ENCODE peak calls at places on chromosome X, in ten cellular contexts. V is IMR-90; N is pancreas; D is cardiac muscle cell; J is CD8-positive, alpha-beta T cell; E is osteoblast; Y is iPS DF 6.9; K is lung; G is naive thymus-derived CD4-positive, alpha-beta T cell; A is H9. M is an unnamed sample. For H3K27me3, the result is how much of the 10 kb centered on the place peaks cover.

GRCh38 chrX:45850197-45850774 is 649.6 kb upstream of the DIPK2B start:
- DNase-seq in Y (no peak), J (peak), D (no peak), G (peak), N (no peak), V (no peak), K (no peak), E (no peak), A (peak), M (peak)

GRCh38 chrX:154457491-154458115 is 478 bp upstream of the PLXNA3 start:
- DNase-seq in J (peak), A (peak), Y (no peak), D (no peak), E (peak), V (no peak), G (peak), K (no peak), N (peak), M (no peak)

GRCh38 chrX:149949743-149950436 is 11.6 kb upstream of the EOLA2 start:
- DNase-seq in N (no peak), G (no peak), Y (no peak), A (no peak), D (no peak), V (peak), E (peak), J (no peak), K (no peak), M (no peak)

GRCh38 chrX:49192722-49193328 is 6.7 kb upstream of the PRICKLE3 start:
- DNase-seq in J (peak), Y (no peak), V (peak), A (peak), E (no peak), G (no peak), K (no peak), D (peak), N (no peak), M (no peak)

GRCh38 chrX:3271485-3272186 is 74.8 kb downstream of the MXRA5 start:
- DNase-seq in G (no peak), J (no peak), D (peak), Y (no peak), N (no peak), V (peak), K (no peak), A (no peak), E (peak), M (no peak)

GRCh38 chrX:154366666-154367055 is 7.8 kb downstream of the FLNA start:
- DNase-seq in K (no peak), E (no peak), J (no peak), A (no peak), Y (no peak), V (no peak), N (no peak), G (no peak), D (no peak), M (no peak)

GRCh38 chrX:43557792-43558191 is 98.3 kb upstream of the MAOA start:
- DNase-seq in Y (peak), D (peak), J (peak), K (peak), G (peak), E (peak), V (peak), A (peak), N (peak), M (peak)

GRCh38 chrX:136487647-136488046 is at the start of gene BRS3:
- DNase-seq in A (no peak), N (no peak), E (no peak), V (no peak), K (no peak), G (no peak), D (no peak), J (no peak), Y (no peak), M (no peak)

GRCh38 chrX:116204947-116205346 is 34.4 kb downstream of the AGTR2 start:
- DNase-seq in V (no peak), Y (peak), K (no peak), N (no peak), A (no peak), J (no peak), D (peak), G (no peak), E (peak), M (no peak)

GRCh38 chrX:55451125-55451524 is 802 bp upstream of the MAGEH1 start:
- DNase-seq in D (peak), Y (no peak), G (no peak), V (no peak), J (no peak), K (no peak), E (no peak), N (no peak), A (no peak), M (no peak)

GRCh38 chrX:6226053-6226645 is 2.5 kb downstream of the NLGN4X start:
- DNase-seq in A (peak), V (no peak), K (no peak), E (no peak), N (no peak), Y (no peak), G (no peak), J (no peak), D (no peak), M (peak)

GRCh38 chrX:44344194-44344593 is 722 bp upstream of the EFHC2 start:
- DNase-seq in G (peak), A (peak), V (no peak), E (no peak), D (no peak), J (peak), Y (no peak), N (peak), K (peak), M (peak)

GRCh38 chrX:120568609-120569008 is 7.8 kb upstream of the CUL4B start:
- DNase-seq in D (no peak), V (no peak), E (no peak), Y (no peak), G (no peak), J (no peak), K (no peak), N (no peak), A (no peak), M (no peak)

GRCh38 chrX:67351411-67351810 is 192.4 kb upstream of the AR start:
- DNase-seq in E (no peak), A (no peak), K (no peak), J (no peak), Y (no peak), V (no peak), G (peak), N (no peak), D (no peak), M (no peak)

GRCh38 chrX:63754860-63755579 is 30.0 kb downstream of the ARHGEF9 start:
- DNase-seq in A (peak), Y (peak), E (peak), N (peak), J (peak), G (peak), V (peak), K (peak), D (peak), M (peak)

GRCh38 chrX:87583679-87584078 is 66.1 kb downstream of the KLHL4 start:
- DNase-seq in K (no peak), Y (peak), G (no peak), N (no peak), E (no peak), D (peak), A (peak), V (peak), J (no peak), M (no peak)

GRCh38 chrX:63282077-63282476 is 69.1 kb downstream of the SPIN4 start:
- DNase-seq in N (no peak), D (no peak), K (no peak), J (no peak), E (no peak), V (no peak), Y (no peak), A (no peak), G (no peak), M (no peak)

GRCh38 chrX:110012818-110013484 is 10.0 kb downstream of the TMEM164 start:
- DNase-seq in A (no peak), G (no peak), N (peak), Y (no peak), J (no peak), E (no peak), V (no peak), K (no peak), D (no peak), M (no peak)

GRCh38 chrX:131728295-131729145 is 184.6 kb downstream of the OR13H1 start:
- DNase-seq in J (no peak), G (peak), K (peak), A (no peak), E (no peak), N (no peak), V (peak), D (no peak), Y (no peak), M (peak)

GRCh38 chrX:110836982-110837381 is 41.4 kb upstream of the CHRDL1 start:
- DNase-seq in D (peak), K (no peak), A (peak), J (no peak), G (no peak), V (no peak), E (no peak), Y (no peak), N (no peak), M (no peak)

GRCh38 chrX:19303216-19303880 is 40.4 kb upstream of the PDHA1 start:
- DNase-seq in Y (no peak), D (peak), V (peak), J (no peak), K (no peak), N (no peak), G (no peak), A (no peak), E (peak), M (no peak)

GRCh38 chrX:39752820-39753219 is 344.9 kb downstream of the BCOR start:
- DNase-seq in V (peak), D (peak), A (no peak), G (no peak), Y (no peak), J (no peak), K (no peak), E (no peak), N (no peak), M (peak)

GRCh38 chrX:13923289-13923688 is 106.4 kb upstream of the GPM6B start:
- DNase-seq in A (no peak), E (no peak), V (no peak), K (no peak), J (no peak), D (no peak), Y (no peak), N (no peak), G (no peak), M (no peak)

GRCh38 chrX:73581002-73581628 is 18.1 kb downstream of the CHIC1 start:
- DNase-seq in Y (no peak), K (no peak), J (no peak), N (no peak), G (no peak), D (no peak), V (no peak), E (no peak), A (no peak), M (no peak)

GRCh38 chrX:11435568-11435967 is 142.4 kb downstream of the AMELX start:
- DNase-seq in J (no peak), E (peak), N (no peak), A (no peak), D (peak), V (peak), Y (no peak), G (no peak), K (no peak), M (no peak)

GRCh38 chrX:45006002-45006800 is 133.2 kb downstream of the KDM6A start:
- DNase-seq in K (no peak), E (no peak), V (peak), D (no peak), G (no peak), N (no peak), A (peak), J (no peak), Y (no peak), M (no peak)

GRCh38 chrX:41781500-41781899 is 57.5 kb downstream of the GPR82 start:
- DNase-seq in Y (peak), G (peak), E (no peak), D (peak), V (peak), N (no peak), A (no peak), J (no peak), K (no peak), M (no peak)

GRCh38 chrX:40095588-40096394 is 2.0 kb downstream of the BCOR start:
- DNase-seq in Y (no peak), D (peak), N (no peak), G (peak), E (peak), V (no peak), A (peak), K (no peak), J (peak), M (no peak)

GRCh38 chrX:47272013-47272408 is 39.2 kb downstream of the USP11 start:
- DNase-seq in V (no peak), D (no peak), A (no peak), J (no peak), K (no peak), E (no peak), G (no peak), Y (no peak), N (no peak), M (no peak)

GRCh38 chrX:10167573-10167972 is 10.8 kb downstream of the CLCN4 start:
- DNase-seq in Y (no peak), D (no peak), K (no peak), E (no peak), N (no peak), G (no peak), J (no peak), V (no peak), A (no peak), M (no peak)

GRCh38 chrX:44439242-44439641 is 95.8 kb upstream of the EFHC2 start:
- DNase-seq in Y (no peak), D (no peak), G (no peak), J (no peak), A (no peak), E (peak), K (no peak), V (no peak), N (no peak), M (no peak)

GRCh38 chrX:44871114-44871645 is 1.8 kb upstream of the KDM6A start:
- DNase-seq in G (no peak), V (no peak), J (no peak), Y (no peak), A (no peak), E (peak), D (peak), N (no peak), K (no peak), M (no peak)

DNA sequence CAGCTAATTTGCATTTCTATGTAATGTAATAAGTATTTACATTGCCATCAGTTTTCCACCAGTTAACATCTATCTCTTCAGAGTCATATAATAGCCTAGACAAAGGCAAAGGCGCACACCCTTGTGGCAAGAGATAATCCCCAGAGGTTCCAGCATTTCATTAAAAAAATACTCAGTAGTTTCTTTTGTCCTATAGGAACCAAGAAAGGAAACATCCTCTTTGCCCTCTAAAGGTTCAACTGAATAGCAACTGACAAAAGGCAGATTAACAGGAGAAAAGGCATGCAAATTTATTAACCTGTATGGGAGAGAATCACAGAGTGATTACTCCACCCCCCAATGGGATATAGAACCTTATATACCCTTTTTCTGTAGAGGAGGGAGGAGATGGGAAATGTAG is 48.4 kb downstream of the MAGEB17 start:
- DNase-seq in G (no peak), V (no peak), A (no peak), Y (peak), J (no peak), N (no peak), K (no peak), E (no peak), D (no peak), M (no peak)
- H3K27me3 ChIP-seq in G (under half), V (under half), A (under half), Y (under half), J (under half), N (under half), K (under half), E (under half), D (under half), M (under half)

GRCh38 chrX:135421932-135422809 is at the start of gene SMIM10L2A:
- DNase-seq in Y (no peak), V (no peak), A (no peak), G (no peak), N (no peak), J (no peak), D (no peak), E (no peak), K (no peak), M (no peak)
- H3K27me3 ChIP-seq in Y (under half), V (under half), A (under half), G (under half), N (under half), J (under half), D (under half), E (under half), K (under half), M (under half)

GRCh38 chrX:103461156-103461555 is 58.1 kb downstream of the RAB40A start:
- DNase-seq in Y (no peak), N (no peak), G (no peak), V (no peak), E (peak), A (no peak), K (no peak), D (no peak), J (no peak), M (no peak)

GRCh38 chrX:103467870-103468269 is 51.4 kb downstream of the RAB40A start:
- DNase-seq in N (no peak), A (no peak), E (no peak), G (no peak), K (no peak), J (no peak), Y (no peak), D (no peak), V (no peak), M (no peak)

GRCh38 chrX:103464774-103465117 is 54.5 kb downstream of the RAB40A start:
- DNase-seq in E (no peak), D (peak), G (peak), V (peak), A (peak), J (peak), N (peak), Y (peak), K (peak), M (peak)

GRCh38 chrX:103467156-103467555 is 52.1 kb downstream of the RAB40A start:
- DNase-seq in D (no peak), K (no peak), V (peak), Y (no peak), N (no peak), J (no peak), A (no peak), G (no peak), E (no peak), M (no peak)

GRCh38 chrX:103464071-103464773 is 55.1 kb downstream of the RAB40A start:
- DNase-seq in E (no peak), K (no peak), A (peak), N (no peak), J (peak), D (peak), Y (no peak), G (peak), V (peak), M (no peak)
- H3K27me3 ChIP-seq in E (under half), K (under half), A (under half), N (under half), J (under half), D (under half), Y (under half), G (under half), V (under half), M (under half)

GRCh38 chrX:99939883-99940232 is 470.2 kb downstream of the PCDH19 start:
- DNase-seq in D (no peak), N (no peak), K (no peak), E (no peak), V (no peak), Y (no peak), G (no peak), A (no peak), J (no peak), M (no peak)

GRCh38 chrX:99933865-99934264 is 476.2 kb downstream of the PCDH19 start:
- DNase-seq in G (no peak), N (no peak), K (no peak), D (no peak), A (no peak), V (no peak), E (no peak), J (no peak), Y (no peak), M (no peak)

DNA sequence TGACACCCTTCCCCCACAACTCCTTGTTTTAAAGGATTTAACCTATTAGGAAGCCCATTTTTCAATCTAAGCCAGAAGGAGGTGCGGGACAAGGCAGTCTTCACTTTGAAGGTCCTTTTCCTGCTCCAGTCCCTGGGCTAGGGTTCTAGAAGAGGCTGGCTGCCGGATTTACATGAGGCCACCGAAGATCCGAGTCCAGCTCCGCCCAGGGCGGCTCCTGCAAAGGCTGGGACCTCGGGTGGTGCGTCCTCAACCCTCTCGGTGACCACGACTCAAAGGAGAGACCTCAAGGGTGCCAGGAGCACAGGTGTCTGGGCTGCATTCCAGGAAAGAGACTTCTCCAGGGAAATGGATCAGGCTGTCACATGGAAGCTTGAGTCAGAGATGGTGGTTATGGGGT is 471.6 kb downstream of the PCDH19 start:
- DNase-seq in Y (no peak), A (no peak), K (no peak), V (no peak), D (no peak), E (no peak), J (no peak), N (no peak), G (no peak), M (no peak)
- H3K27me3 ChIP-seq in Y (under half), A (under half), K (under half), V (under half), D (under half), E (under half), J (under half), N (under half), G (under half), M (under half)

GRCh38 chrX:97756879-97757278 is 873.2 kb downstream of the RPA4 start:
- DNase-seq in N (no peak), G (no peak), V (no peak), A (no peak), K (no peak), J (no peak), D (no peak), Y (no peak), E (no peak), M (no peak)

GRCh38 chrX:97751735-97752134 is 868.0 kb downstream of the RPA4 start:
- DNase-seq in V (no peak), G (no peak), Y (no peak), D (no peak), K (no peak), N (no peak), J (no peak), E (no peak), A (no peak), M (no peak)

GRCh38 chrX:97747346-97747745 is 863.6 kb downstream of the RPA4 start:
- DNase-seq in G (no peak), N (no peak), D (no peak), E (no peak), V (no peak), A (no peak), J (no peak), K (no peak), Y (no peak), M (no peak)

DNA sequence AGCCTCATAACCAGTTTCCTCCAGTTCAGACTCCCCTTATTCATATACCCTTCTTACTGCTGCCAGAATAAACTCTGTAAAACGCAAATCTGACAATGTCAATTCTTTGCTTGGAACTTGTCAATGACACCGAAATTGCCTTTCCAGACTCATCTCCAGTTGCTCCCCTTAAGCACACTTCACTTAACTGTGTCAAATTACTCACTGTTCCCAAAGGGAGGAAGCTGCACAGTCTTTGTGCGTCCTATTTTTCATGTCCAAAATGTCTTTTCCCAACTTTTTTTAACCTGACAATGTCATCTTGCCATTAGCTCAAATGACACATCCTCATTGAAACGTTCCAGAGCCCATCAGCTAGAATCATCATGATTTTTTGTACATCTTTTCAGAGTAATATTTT is 867.3 kb downstream of the RPA4 start:
- DNase-seq in K (no peak), A (no peak), G (no peak), N (no peak), D (no peak), E (no peak), Y (no peak), J (no peak), V (no peak), M (no peak)
- H3K27me3 ChIP-seq in K (under half), A (under half), G (under half), N (under half), D (under half), E (under half), Y (under half), J (under half), V (under half), M (under half)

DNA sequence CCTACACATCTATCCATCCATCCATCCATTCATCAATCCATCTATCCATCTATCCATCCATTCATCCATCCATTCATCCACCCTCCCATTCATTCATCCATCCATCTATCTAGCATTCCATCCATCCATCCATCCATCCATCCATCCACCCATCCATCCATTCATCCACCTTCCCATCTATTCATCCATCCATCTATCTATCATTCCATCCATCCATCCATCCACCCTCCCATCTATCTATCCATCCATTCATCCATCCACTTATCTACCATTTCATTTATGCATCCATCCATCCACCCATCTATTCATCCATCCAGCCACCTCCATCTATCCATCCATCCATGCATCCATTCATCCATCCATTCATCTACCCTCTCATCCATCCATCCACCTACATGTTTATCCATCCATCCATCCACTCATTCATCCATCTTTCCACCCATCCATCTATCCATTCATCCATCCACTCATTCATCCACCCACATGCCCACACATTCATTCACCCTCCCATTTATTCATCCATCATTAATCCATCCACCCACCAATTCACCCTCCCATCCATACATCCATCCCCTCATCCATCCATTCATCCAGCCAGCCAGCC is 258.5 kb downstream of the CRLF2 start:
- DNase-seq in G (no peak), J (no peak), Y (no peak), N (no peak), K (no peak), A (no peak), E (no peak), V (no peak), D (no peak), M (no peak)
- H3K27me3 ChIP-seq in G (under half), J (under half), Y (under half), N (under half), K (under half), A (under half), E (under half), V (under half), D (under half), M (under half)

M was measured in ovary.